ENCODE peak calls at places on chromosomes 11 and 22, in eight cellular contexts. B is putamen; P is tibial artery; C is NCI-H2081; Q is stimulated activated CD8-positive, alpha-beta memory T cell treated with anti-CD3 and anti-CD28 coated beads, Interleukin-2, amount 100 ng/mL, for 1 hour; U is AG20443; R is H54; G is HuH-7.5. H is an unnamed sample.

GRCh38 chr11:74739546-74740270 is 8.5 kb upstream of the CHRDL2 start:
- DNase-seq in B (no peak), P (peak; percentile 44), C (no peak), Q (peak; percentile 11), U (peak; percentile 90), R (peak; percentile 80), G (peak; percentile 82), H (peak; percentile 51)

GRCh38 chr22:31344369-31345330 is 1.5 kb downstream of the PATZ1 start:
- DNase-seq in B (no peak), P (peak; percentile 53), C (no peak), Q (peak; percentile 2), U (no peak), R (no peak), G (no peak), H (peak; percentile 58)

GRCh38 chr11:75311858-75312288 is 39.6 kb downstream of the ARRB1 start:
- DNase-seq in B (peak; percentile 88), P (peak; percentile 89), C (no peak), Q (no peak), U (peak; percentile 73), R (no peak), G (no peak), H (no peak)

GRCh38 chr22:41782316-41782715 is 18.2 kb upstream of the CCDC134 start:
- DNase-seq in B (no peak), P (no peak), C (no peak), Q (no peak), U (no peak), R (no peak), G (no peak), H (no peak)

GRCh38 chr22:45496451-45496941 is 6.2 kb upstream of the FBLN1 start:
- DNase-seq in B (no peak), P (peak; percentile 64), C (no peak), Q (no peak), U (no peak), R (no peak), G (no peak), H (no peak)

GRCh38 chr11:63608353-63609345 is 5.6 kb downstream of the PLAAT3 start:
- DNase-seq in B (no peak), P (no peak), C (no peak), Q (no peak), U (peak; percentile 67), R (peak; percentile 43), G (no peak), H (no peak)

GRCh38 chr11:72814139-72814830 is at the start of gene ATG16L2:
- DNase-seq in B (peak; percentile 91), P (peak; percentile 75), C (peak; percentile 85), Q (peak; percentile 84), U (peak; percentile 97), R (peak; percentile 93), G (peak; percentile 92), H (peak; percentile 84)

GRCh38 chr11:126310229-126310991 is 6.5 kb downstream of the DCPS start:
- DNase-seq in B (peak; percentile 77), P (peak; percentile 75), C (peak; percentile 75), Q (no peak), U (peak; percentile 81), R (peak; percentile 49), G (peak; percentile 62), H (peak; percentile 87)

GRCh38 chr22:33526434-33527107 is 393.7 kb downstream of the LARGE1 start:
- DNase-seq in B (no peak), P (no peak), C (no peak), Q (no peak), U (no peak), R (no peak), G (no peak), H (no peak)

GRCh38 chr11:65790902-65791650 is 4.2 kb downstream of the OVOL1 start:
- DNase-seq in B (no peak), P (no peak), C (no peak), Q (no peak), U (no peak), R (no peak), G (no peak), H (no peak)

GRCh38 chr11:132604446-132604845 is 927.9 kb downstream of the OPCML start:
- DNase-seq in B (no peak), P (no peak), C (no peak), Q (no peak), U (peak; percentile 56), R (no peak), G (no peak), H (no peak)

GRCh38 chr11:19819148-19819547 is 106.5 kb downstream of the NAV2 start:
- DNase-seq in B (no peak), P (no peak), C (no peak), Q (no peak), U (no peak), R (no peak), G (no peak), H (no peak)

GRCh38 chr11:70483077-70483861 is 84.9 kb downstream of the CTTN start:
- DNase-seq in B (no peak), P (no peak), C (no peak), Q (no peak), U (peak; percentile 52), R (peak; percentile 85), G (peak; percentile 47), H (no peak)

GRCh38 chr22:29309332-29310064 is 3.0 kb downstream of the GAS2L1 start:
- DNase-seq in B (no peak), P (peak; percentile 56), C (no peak), Q (no peak), U (peak; percentile 14), R (no peak), G (no peak), H (no peak)

H was measured in ovary.